ENCODE peak calls at places on chromosomes 3 and 15, in five cellular contexts. U is HCT116, F is GM12878, O is K562, X is H1. G is an unnamed sample.

GRCh38 chr3:45137656-45138181 is 8.5 kb downstream of the CDCP1 start:
- DNase-seq in U (no peak), F (no peak), O (peak), X (no peak), G (no peak)

GRCh38 chr15:25674948-25675347 is 188.2 kb downstream of the ATP10A start:
- DNase-seq in U (no peak), F (no peak), O (no peak), X (no peak), G (no peak)

GRCh38 chr3:14943042-14943441 is 4.3 kb upstream of the NR2C2 start:
- DNase-seq in U (no peak), F (no peak), O (no peak), X (no peak), G (peak)

GRCh38 chr15:29677871-29678431 is 144.3 kb downstream of the TJP1 start:
- DNase-seq in U (no peak), F (no peak), O (no peak), X (no peak), G (no peak)

GRCh38 chr3:187396661-187397060 is 28.5 kb downstream of the RTP4 start:
- DNase-seq in U (no peak), F (no peak), O (no peak), X (no peak), G (no peak)

GRCh38 chr3:143856252-143856977 is 8.1 kb upstream of the SLC9A9 start:
- DNase-seq in U (no peak), F (no peak), O (no peak), X (no peak), G (no peak)

GRCh38 chr15:86892774-86893449 is 813.2 kb downstream of the AGBL1 start:
- DNase-seq in U (no peak), F (no peak), O (no peak), X (no peak), G (no peak)

GRCh38 chr3:183114374-183114773 is 15.1 kb upstream of the MCCC1 start:
- DNase-seq in U (no peak), F (no peak), O (no peak), X (no peak), G (no peak)

GRCh38 chr3:187889601-187890404 is 144.5 kb upstream of the BCL6 start:
- DNase-seq in U (peak), F (no peak), O (no peak), X (no peak), G (peak)

GRCh38 chr15:42919308-42919707 is 1.3 kb downstream of the TTBK2 start:
- DNase-seq in U (no peak), F (no peak), O (no peak), X (no peak), G (no peak)

GRCh38 chr15:42918047-42918446 is 2.5 kb downstream of the TTBK2 start:
- DNase-seq in U (no peak), F (no peak), O (no peak), X (no peak), G (no peak)

GRCh38 chr15:42921049-42921731 is 612 bp upstream of the TTBK2 start:
- DNase-seq in U (no peak), F (no peak), O (no peak), X (no peak), G (no peak)

GRCh38 chr15:42920281-42921048 is at the start of gene TTBK2:
- DNase-seq in U (peak), F (peak), O (peak), X (peak), G (peak)

DNA sequence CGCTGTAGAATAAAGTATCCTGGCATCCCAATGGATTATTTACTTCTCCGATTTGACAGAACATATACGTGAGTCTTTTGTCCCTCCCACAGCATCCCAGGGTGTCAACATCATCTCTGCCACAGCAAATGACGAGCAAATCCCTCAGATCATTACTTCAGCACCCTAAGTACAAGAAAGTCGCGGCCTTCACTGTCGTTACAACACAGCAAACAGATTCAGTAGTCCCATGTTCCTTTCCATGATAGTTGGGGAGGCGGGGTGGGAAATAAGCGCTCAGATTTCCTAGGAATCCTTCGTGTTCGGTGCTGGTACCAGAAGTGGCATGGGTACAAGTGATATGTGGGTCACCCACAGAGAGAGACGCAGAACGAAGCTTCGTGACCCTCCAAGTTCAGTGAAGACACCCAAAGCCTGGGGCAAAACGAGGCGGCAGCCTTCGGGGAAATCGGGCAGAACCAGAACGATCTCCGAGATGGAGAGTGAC is 741 bp downstream of the TTBK2 start:
- DNase-seq in U (no peak), F (no peak), O (no peak), X (no peak), G (peak)
- TF ChIP-seq SRF in U (no peak), F (no peak), O (no peak), X (no peak), G (no peak)

DNA sequence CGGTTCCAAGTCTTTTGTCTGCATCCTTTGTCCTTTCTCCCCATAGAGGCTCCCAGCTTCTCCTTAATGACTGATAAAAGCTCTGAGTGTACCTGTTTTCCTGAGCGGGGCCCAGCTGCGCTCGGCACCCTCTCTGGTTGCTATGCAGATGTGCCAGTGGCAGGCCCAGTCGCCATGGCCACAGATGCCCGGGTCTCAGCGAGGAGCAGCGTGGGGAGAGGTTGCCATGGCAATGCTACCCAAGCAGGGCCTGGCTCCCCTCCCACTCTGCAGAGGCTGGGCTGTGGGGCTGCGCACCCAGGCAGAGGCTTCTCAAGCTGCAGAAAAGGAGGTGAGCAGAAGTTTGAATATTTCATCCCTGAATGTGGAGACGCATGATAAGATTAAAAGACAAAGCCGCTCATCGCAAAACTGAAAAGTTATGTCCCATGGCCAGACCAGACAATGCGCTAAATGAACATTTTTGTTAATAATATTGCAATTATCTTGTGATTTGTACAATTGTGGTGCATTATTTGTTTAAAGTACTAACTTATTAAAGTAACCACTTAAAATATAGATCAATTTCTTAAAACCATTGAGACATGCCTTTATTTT is 66.1 kb downstream of the TPRA1 start:
- DNase-seq in U (no peak), F (no peak), O (no peak), X (peak), G (no peak)
- TF ChIP-seq RAD21 in U (no peak), F (no peak), O (no peak), X (no peak), G (no peak)

GRCh38 chr3:98147179-98147578 is at the start of gene OR5H14:
- DNase-seq in U (no peak), F (no peak), O (no peak), X (no peak), G (no peak)

GRCh38 chr3:98148751-98149150 is 1.5 kb downstream of the OR5H14 start:
- DNase-seq in U (no peak), F (no peak), O (no peak), X (no peak), G (no peak)

GRCh38 chr3:98151241-98151640 is 4.0 kb downstream of the OR5H14 start:
- DNase-seq in U (peak), F (no peak), O (no peak), X (no peak), G (no peak)
- TF ChIP-seq SRF in U (no peak), F (no peak), O (no peak), X (no peak), G (no peak)

GRCh38 chr3:149767720-149768119 is 15.4 kb upstream of the COMMD2 start:
- DNase-seq in U (no peak), F (no peak), O (no peak), X (no peak), G (peak)

GRCh38 chr3:149763565-149763964 is 11.3 kb upstream of the COMMD2 start:
- DNase-seq in U (no peak), F (no peak), O (no peak), X (no peak), G (no peak)

GRCh38 chr3:149768704-149769103 is 16.4 kb upstream of the COMMD2 start:
- DNase-seq in U (no peak), F (no peak), O (no peak), X (no peak), G (no peak)

GRCh38 chr3:149764302-149764701 is 12.0 kb upstream of the COMMD2 start:
- DNase-seq in U (no peak), F (no peak), O (no peak), X (no peak), G (no peak)

GRCh38 chr3:149765762-149766334 is 13.6 kb upstream of the COMMD2 start:
- DNase-seq in U (no peak), F (no peak), O (no peak), X (no peak), G (peak)
- TF ChIP-seq RAD21 in U (peak), F (peak), O (peak), X (peak), G (no peak)

DNA sequence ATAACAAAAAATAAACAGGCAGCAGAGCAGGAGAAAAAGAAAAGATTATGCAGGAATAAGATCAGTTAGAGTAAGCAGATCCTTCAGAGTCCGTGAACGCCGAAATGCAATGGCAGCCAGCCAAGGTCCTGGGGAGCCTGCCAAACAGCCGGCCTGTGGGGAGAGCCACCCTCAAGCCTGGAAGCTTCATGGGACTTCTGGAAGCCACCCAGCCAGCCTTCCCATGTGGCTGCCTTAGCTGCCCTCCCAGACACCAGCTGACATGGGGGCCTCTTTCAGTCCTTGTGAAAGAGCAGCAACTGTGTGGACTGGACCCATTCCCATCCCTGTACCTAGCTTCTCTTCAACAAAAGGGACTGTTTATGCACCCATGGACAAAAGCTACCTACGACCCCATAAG is 64.9 kb upstream of the RAD18 start:
- DNase-seq in U (no peak), F (no peak), O (no peak), X (no peak), G (no peak)
- TF ChIP-seq SRF in U (no peak), F (no peak), O (no peak), X (no peak), G (no peak)

GRCh38 chr15:80562033-80562432 is 133.1 kb upstream of the ABHD17C start:
- DNase-seq in U (no peak), F (no peak), O (no peak), X (no peak), G (no peak)

GRCh38 chr15:80562846-80563245 is 132.3 kb upstream of the ABHD17C start:
- DNase-seq in U (no peak), F (no peak), O (no peak), X (peak), G (no peak)

GRCh38 chr15:80564056-80564455 is 131.1 kb upstream of the ABHD17C start:
- DNase-seq in U (no peak), F (no peak), O (no peak), X (peak), G (no peak)

GRCh38 chr15:80565398-80565797 is 129.7 kb upstream of the ABHD17C start:
- DNase-seq in U (no peak), F (no peak), O (no peak), X (no peak), G (no peak)

GRCh38 chr15:80563372-80563997 is 131.6 kb upstream of the ABHD17C start:
- DNase-seq in U (no peak), F (no peak), O (no peak), X (peak), G (no peak)
- TF ChIP-seq RAD21 in U (no peak), F (no peak), O (no peak), X (no peak), G (no peak)

DNA sequence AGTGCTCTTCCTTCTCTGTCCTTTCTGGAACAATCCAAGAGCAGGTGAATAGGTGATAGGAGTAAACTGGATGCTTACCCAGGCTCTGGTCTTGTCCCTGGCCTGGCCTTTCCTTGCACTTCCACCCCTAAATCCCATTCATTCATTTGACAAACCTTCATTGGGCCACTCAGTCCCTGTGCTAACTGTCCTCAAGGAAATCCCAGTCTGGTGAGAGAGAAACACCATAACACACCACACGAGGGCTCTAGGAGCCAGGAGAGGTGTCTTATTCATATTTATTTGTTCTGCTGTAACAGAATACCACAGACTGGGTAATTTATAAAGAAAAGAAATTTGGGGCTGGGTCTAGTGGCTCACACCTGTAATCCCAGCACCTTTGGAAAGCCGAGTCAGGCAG is 22.8 kb downstream of the EFCC1 start:
- DNase-seq in U (no peak), F (no peak), O (no peak), X (no peak), G (no peak)
- TF ChIP-seq SRF in U (no peak), F (no peak), O (no peak), X (no peak), G (no peak)

DNA sequence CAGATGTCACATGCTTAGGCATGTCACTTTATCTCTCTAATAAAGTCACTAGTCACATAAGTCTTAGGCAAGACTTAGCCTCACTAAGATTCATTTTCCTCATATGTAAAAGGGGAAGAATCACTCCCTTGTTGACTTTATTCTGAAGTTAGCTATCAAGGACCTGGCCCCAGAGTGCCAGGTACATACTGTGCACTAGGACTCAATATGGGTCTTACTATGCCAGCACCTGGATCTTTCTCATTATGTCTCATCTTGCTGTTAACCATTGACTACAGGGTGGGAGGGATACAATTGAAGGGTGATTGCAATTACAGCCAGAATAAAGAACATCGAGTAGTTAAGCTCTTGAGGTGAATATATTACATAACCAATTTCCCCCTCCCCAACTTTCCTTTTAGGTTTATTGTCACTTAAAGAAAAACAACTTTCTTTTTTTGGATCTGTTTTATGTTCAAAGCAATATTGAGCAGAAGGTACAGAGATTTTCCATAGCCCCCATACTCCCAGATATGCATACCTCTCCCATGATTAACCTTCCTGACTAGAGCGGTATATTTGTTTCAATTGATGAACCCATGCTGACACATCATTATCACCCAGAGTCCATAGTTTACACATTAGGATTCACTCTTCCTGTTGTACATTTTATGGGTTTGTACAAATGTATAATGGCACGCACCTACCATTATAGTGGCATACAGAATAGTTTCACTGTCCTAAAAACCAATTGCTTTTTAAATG is 36.7 kb downstream of the LNP1 start:
- DNase-seq in U (no peak), F (no peak), O (no peak), X (no peak), G (no peak)
- TF ChIP-seq RAD21 in U (no peak), F (no peak), O (no peak), X (no peak), G (no peak)